ENCODE peak calls at places on chromosomes 5 and 9, in ten cellular contexts. U is GM23338, D is AG09309, F is AG10803, K is SK-N-SH, N is B cell, Z is PC-9, X is heart left ventricle, C is fibroblast of villous mesenchyme, M is mammary epithelial cell. S is an unnamed sample.

GRCh38 chr9:8365466-8366160 is 566.0 kb upstream of the DMAC1 start:
- DNase-seq in Z (no peak), K (no peak), X (no peak), U (no peak), N (no peak), F (no peak), C (no peak), D (no peak), M (no peak), S (no peak)

GRCh38 chr9:5568868-5569267 is 58.5 kb downstream of the PDCD1LG2 start:
- DNase-seq in K (no peak), U (no peak), F (no peak), N (no peak), D (no peak), X (no peak), Z (no peak), M (no peak), C (no peak), S (no peak)

GRCh38 chr5:133205649-133206048 is 153.8 kb downstream of the HSPA4 start:
- DNase-seq in U (no peak), D (no peak), C (peak), N (no peak), X (no peak), K (no peak), Z (no peak), M (no peak), F (peak), S (no peak)

GRCh38 chr5:87121315-87122170 is 146.1 kb upstream of the RASA1 start:
- DNase-seq in C (peak), U (no peak), K (no peak), M (peak), D (peak), Z (peak), X (no peak), F (peak), N (peak), S (no peak)

GRCh38 chr5:96973561-96974401 is 37.9 kb downstream of the LNPEP start:
- DNase-seq in K (no peak), M (no peak), U (no peak), Z (no peak), D (no peak), N (no peak), C (no peak), F (no peak), X (no peak), S (no peak)

GRCh38 chr9:7205806-7206205 is 448.0 kb downstream of the KDM4C start:
- DNase-seq in X (no peak), M (no peak), F (no peak), N (no peak), Z (no peak), C (no peak), D (no peak), K (no peak), U (no peak), S (no peak)

GRCh38 chr5:3828761-3829160 is 233.1 kb downstream of the IRX1 start:
- DNase-seq in M (no peak), Z (no peak), X (no peak), N (no peak), C (no peak), D (no peak), K (no peak), U (peak), F (no peak), S (no peak)

GRCh38 chr5:150034677-150035076 is 34.1 kb downstream of the HMGXB3 start:
- DNase-seq in N (no peak), M (no peak), Z (no peak), D (peak), F (peak), X (no peak), U (no peak), C (peak), K (no peak), S (no peak)

GRCh38 chr5:132134384-132134783 is 60.8 kb downstream of the CSF2 start:
- DNase-seq in F (peak), N (no peak), M (peak), C (peak), K (peak), X (no peak), D (no peak), U (peak), Z (no peak), S (no peak)

GRCh38 chr5:40429258-40430111 is 250.2 kb upstream of the PTGER4 start:
- DNase-seq in D (no peak), Z (no peak), F (no peak), X (no peak), C (peak), U (no peak), M (peak), N (no peak), K (no peak), S (no peak)

GRCh38 chr5:174336479-174336878 is 291.0 kb downstream of the NSG2 start:
- DNase-seq in D (no peak), K (no peak), N (no peak), F (no peak), Z (no peak), U (no peak), C (no peak), M (no peak), X (no peak), S (no peak)

GRCh38 chr5:1001406-1002270 is 7.0 kb upstream of the NKD2 start:
- DNase-seq in U (no peak), D (no peak), K (no peak), M (no peak), F (no peak), C (no peak), N (no peak), X (peak), Z (no peak), S (peak)

GRCh38 chr5:150144211-150144801 is 11.3 kb downstream of the PDGFRB start:
- DNase-seq in X (peak), M (no peak), K (peak), C (peak), N (no peak), Z (no peak), D (no peak), U (peak), F (peak), S (no peak)

GRCh38 chr9:134063088-134063875 is 4.5 kb downstream of the BRD3 start:
- DNase-seq in C (no peak), D (no peak), X (no peak), F (no peak), Z (no peak), K (peak), M (no peak), N (no peak), U (no peak), S (no peak)

GRCh38 chr9:107161338-107161737 is 121.7 kb upstream of the RAD23B start:
- DNase-seq in X (no peak), C (no peak), K (no peak), M (no peak), U (no peak), F (no peak), Z (no peak), N (no peak), D (no peak), S (peak)

GRCh38 chr5:95644351-95645042 is 2.1 kb upstream of the RFESD start:
- DNase-seq in C (peak), U (peak), N (peak), D (no peak), X (no peak), F (peak), Z (peak), K (peak), M (peak), S (peak)

GRCh38 chr9:75233011-75233410 is 144.7 kb downstream of the OSTF1 start:
- DNase-seq in M (peak), F (no peak), Z (no peak), X (no peak), K (no peak), D (no peak), C (no peak), U (no peak), N (no peak), S (no peak)

GRCh38 chr9:12812710-12813109 is 37.9 kb downstream of the LURAP1L start:
- DNase-seq in K (no peak), N (no peak), X (no peak), D (no peak), C (no peak), M (no peak), U (no peak), Z (no peak), F (no peak), S (no peak)

GRCh38 chr5:95591490-95591901 is 28.4 kb upstream of the GPR150 start:
- DNase-seq in D (peak), F (peak), U (no peak), K (no peak), Z (no peak), M (peak), X (no peak), C (peak), N (no peak), S (no peak)

GRCh38 chr9:128414461-128414860 is 6.2 kb upstream of the CERCAM start:
- DNase-seq in Z (no peak), M (no peak), F (no peak), U (peak), X (no peak), N (no peak), D (no peak), K (no peak), C (no peak), S (no peak)
- TF ChIP-seq CTCF in Z (peak), M (no peak), F (no peak), U (no peak), X (no peak), N (no peak), D (peak), K (no peak), C (no peak), S (peak)

GRCh38 chr5:43227655-43228054 is 35.6 kb downstream of the NIM1K start:
- DNase-seq in Z (peak), D (peak), M (peak), N (no peak), K (peak), X (no peak), F (peak), C (peak), U (peak), S (no peak)
- TF ChIP-seq CTCF in Z (peak), D (peak), M (peak), N (peak), K (peak), X (peak), F (peak), C (peak), U (peak), S (peak)

DNA sequence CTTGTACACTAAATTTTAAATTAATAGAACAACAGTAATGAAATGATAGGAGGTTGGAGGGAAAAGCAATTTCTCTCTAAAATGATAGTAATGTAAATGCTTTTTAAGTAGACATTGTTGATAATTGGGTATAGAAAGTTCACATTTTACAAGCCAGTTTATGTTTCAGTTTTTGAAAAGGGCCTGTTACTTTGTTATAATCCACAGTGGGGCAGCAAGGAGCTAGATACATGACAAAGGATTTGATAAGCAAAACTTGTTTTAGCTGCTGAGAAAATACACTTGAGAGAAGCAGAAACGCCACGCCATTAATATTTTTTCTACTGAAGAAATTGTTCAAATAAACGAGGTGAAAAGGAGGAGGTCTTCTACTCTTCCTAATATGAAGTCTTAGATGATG is 30.2 kb downstream of the SREK1 start:
- DNase-seq in M (no peak), Z (no peak), D (peak), C (peak), U (peak), K (no peak), F (peak), X (no peak), N (no peak), S (no peak)
- TF ChIP-seq CTCF in M (peak), Z (peak), D (peak), C (peak), U (no peak), K (peak), F (peak), X (peak), N (peak), S (no peak)

GRCh38 chr9:88173378-88173999 is 35.2 kb upstream of the SPATA31C2 start:
- DNase-seq in F (peak), D (peak), Z (peak), U (peak), M (peak), C (peak), X (no peak), N (no peak), K (peak), S (peak)

GRCh38 chr9:88164870-88165269 is 26.6 kb upstream of the SPATA31C2 start:
- DNase-seq in K (no peak), X (no peak), Z (no peak), D (no peak), C (no peak), F (no peak), N (no peak), M (no peak), U (no peak), S (no peak)

GRCh38 chr9:88169700-88170099 is 31.4 kb upstream of the SPATA31C2 start:
- DNase-seq in Z (no peak), M (no peak), U (no peak), X (no peak), N (no peak), C (no peak), F (no peak), K (no peak), D (no peak), S (no peak)

GRCh38 chr9:88174324-88174723 is 36.0 kb upstream of the SPATA31C2 start:
- DNase-seq in Z (peak), U (no peak), C (no peak), N (no peak), X (no peak), F (no peak), M (no peak), K (peak), D (no peak), S (no peak)

GRCh38 chr9:88168564-88168963 is 30.3 kb upstream of the SPATA31C2 start:
- DNase-seq in C (no peak), N (no peak), Z (no peak), F (no peak), U (no peak), X (no peak), K (no peak), D (no peak), M (no peak), S (no peak)
- TF ChIP-seq CTCF in C (no peak), N (no peak), Z (no peak), F (no peak), U (no peak), X (no peak), K (no peak), D (no peak), M (no peak), S (no peak)

GRCh38 chr5:100901851-100902341 is 1.2 kb downstream of the ST8SIA4 start:
- DNase-seq in U (peak), N (no peak), F (no peak), Z (peak), M (no peak), K (no peak), C (peak), D (no peak), X (no peak), S (peak)
- TF ChIP-seq CTCF in U (no peak), N (no peak), F (no peak), Z (no peak), M (no peak), K (no peak), C (no peak), D (no peak), X (no peak), S (no peak)

DNA sequence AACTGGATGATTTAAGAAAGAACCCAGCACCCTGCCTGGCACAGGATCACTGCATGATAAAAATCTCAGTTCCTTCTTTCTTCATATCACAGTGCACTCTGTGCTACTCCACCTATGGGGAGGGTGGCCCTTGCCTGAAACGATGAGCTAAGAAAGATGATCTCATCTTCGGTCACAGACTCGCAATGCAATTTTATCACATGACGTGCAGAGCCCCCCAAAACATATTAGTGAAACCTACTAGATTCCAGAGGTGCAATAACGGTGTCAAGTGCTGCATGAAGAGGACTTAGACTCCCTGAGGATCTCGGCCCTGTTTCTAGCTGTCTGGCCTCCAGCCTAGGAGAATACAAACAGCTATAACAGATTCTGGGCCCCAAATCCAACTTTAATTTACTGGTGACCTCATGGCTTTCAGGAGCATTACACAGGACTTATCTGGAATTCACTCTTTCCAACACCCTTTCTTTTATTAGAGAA is 104.0 kb downstream of the EBF1 start:
- DNase-seq in Z (no peak), X (no peak), M (no peak), F (no peak), C (no peak), U (no peak), D (no peak), N (no peak), K (no peak), S (no peak)
- TF ChIP-seq CTCF in Z (no peak), X (no peak), M (no peak), F (no peak), C (no peak), U (no peak), D (no peak), N (no peak), K (no peak), S (no peak)